ENCODE peak calls at places on chromosomes 4 and X, in ten cellular contexts. C, Q, L, J, G, A, X, F, Z and B are unnamed samples.

GRCh38 chrX:1108451-1109445 is 103.7 kb downstream of the CRLF2 start:
- DNase-seq in A (no peak), C (no peak), Q (no peak), X (no peak), G (no peak), F (peak), Z (no peak), L (peak), J (no peak), B (no peak)

GRCh38 chr4:112604590-112604989 is 32.1 kb downstream of the ZGRF1 start:
- DNase-seq in G (no peak), L (no peak), Q (peak), Z (no peak), F (peak), A (peak), C (no peak), J (no peak), X (peak), B (peak)

GRCh38 chr4:84501721-84502267 is 2.7 kb upstream of the NKX6-1 start:
- DNase-seq in L (no peak), Q (no peak), C (no peak), G (no peak), Z (no peak), A (no peak), F (peak), X (no peak), J (no peak), B (no peak)

GRCh38 chrX:136268051-136269048 is 17.1 kb upstream of the MAP7D3 start:
- DNase-seq in Z (peak), J (no peak), G (no peak), Q (peak), F (peak), C (no peak), X (peak), L (no peak), A (no peak), B (peak)

GRCh38 chr4:123749408-123749807 is 352.8 kb downstream of the SPRY1 start:
- DNase-seq in J (no peak), F (peak), X (no peak), A (peak), L (peak), Q (no peak), G (no peak), C (peak), Z (no peak), B (peak)

GRCh38 chr4:113467581-113467980 is 294.0 kb downstream of the CAMK2D start:
- DNase-seq in G (no peak), A (peak), X (peak), L (no peak), Z (no peak), Q (no peak), F (no peak), C (no peak), J (no peak), B (no peak)

GRCh38 chrX:72308566-72309296 is 3.0 kb upstream of the CITED1 start:
- DNase-seq in G (no peak), Z (peak), C (peak), J (peak), X (peak), Q (peak), F (peak), L (peak), A (peak), B (peak)

GRCh38 chr4:110096406-110096805 is 102.0 kb downstream of the ELOVL6 start:
- DNase-seq in F (no peak), L (no peak), Q (no peak), J (no peak), Z (no peak), X (no peak), C (no peak), G (no peak), A (no peak), B (no peak)

GRCh38 chr4:3706565-3707422 is 59.4 kb upstream of the ADRA2C start:
- DNase-seq in Q (no peak), L (peak), F (no peak), G (no peak), A (no peak), X (no peak), Z (no peak), C (peak), J (peak), B (no peak)

DNA sequence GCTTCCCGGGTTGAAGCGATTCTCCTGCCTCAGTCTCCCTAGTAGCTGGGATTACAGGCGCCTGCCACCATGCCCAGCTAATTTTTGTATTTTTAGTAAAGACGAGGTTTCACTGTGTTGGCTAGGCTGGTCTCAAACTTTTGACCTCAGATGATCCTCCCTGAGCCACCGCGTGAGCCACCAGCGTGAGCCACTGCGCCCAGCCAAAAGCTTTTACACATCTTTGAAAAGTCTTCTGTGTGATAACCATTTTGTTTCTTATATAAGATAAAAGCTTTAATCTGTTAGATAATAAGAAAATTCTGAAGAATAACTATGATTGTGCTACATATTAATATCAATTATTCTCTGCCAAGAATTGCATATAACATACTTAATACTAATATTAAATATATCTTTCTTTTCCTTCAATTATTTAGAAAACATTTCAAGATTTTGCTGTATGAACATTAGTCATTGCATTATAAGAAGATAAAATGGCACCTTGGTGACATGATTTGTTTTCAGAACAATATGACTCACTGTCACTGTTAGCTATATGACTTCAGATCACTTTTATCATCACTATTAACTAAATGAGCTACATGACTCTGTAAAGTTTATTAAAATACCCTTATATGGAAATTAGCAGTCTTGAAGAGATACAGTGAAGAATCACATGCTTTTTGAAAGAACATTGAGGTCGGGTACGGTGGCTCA is 33.4 kb downstream of the RUFY3 start:
- DNase-seq in X (no peak), G (no peak), Z (no peak), A (no peak), L (no peak), C (no peak), F (no peak), J (no peak), Q (no peak), B (no peak)
- H3K4me3 ChIP-seq in X (no peak), G (no peak), Z (no peak), A (no peak), L (no peak), C (no peak), F (no peak), J (no peak), Q (no peak), B (no peak)

DNA sequence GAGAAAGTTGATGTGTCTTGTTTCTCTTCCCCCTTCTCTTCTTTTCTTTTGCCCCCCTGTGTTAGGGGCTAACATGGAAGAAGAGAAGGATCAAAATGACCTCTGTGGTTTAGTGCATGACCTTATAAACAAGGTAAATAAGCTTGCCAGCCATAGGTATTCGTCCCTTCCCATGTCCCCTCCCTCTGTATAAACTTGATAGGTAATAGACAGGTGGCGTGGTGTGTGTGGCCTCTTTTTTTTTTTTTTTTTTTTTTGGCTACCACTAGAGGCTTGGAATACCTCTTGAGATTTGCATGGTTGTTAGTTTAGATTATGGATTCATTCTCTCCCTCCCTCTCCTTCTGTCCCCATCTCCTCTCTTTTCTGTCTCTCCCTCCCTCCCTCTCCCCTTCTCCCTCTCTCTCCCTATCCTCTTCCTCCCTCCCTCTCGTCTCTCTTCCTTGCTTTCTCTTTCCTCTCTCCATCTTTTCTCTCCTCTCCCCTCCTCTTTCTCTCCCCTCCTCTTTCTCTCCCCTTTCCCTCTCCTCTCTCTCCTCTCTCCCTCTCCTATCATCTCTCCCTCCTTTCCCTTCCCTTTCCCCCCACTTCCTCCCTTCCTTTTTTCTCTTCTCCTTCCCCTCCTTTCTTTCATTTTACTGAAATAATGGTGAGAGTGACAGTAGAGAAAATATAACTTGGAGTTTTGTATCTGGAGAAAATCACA is 134.4 kb downstream of the AFF1 start:
- DNase-seq in F (no peak), G (no peak), Z (no peak), J (no peak), Q (no peak), X (no peak), L (no peak), A (no peak), C (no peak), B (no peak)
- H3K27ac ChIP-seq in F (no peak), G (peak), Z (peak), J (no peak), Q (no peak), X (no peak), L (peak), A (no peak), C (peak), B (no peak)

DNA sequence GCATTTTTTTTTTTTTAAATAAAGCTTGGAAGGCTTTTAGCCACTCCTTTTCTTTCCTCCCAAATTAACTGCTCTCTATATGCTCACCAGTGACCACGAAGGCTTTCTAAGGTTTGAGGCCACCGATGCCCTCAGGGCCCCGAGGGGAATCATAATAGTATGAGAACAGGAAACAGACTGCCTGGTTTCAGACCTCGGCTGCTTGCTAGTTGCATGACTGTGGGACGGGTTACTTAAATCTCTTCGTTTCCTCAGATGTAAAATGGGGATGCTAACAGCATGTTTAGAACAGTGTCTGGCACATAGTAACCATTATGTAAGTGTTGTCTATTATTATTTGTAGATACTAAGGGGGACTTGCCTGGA is 3.6 kb downstream of the LINC00632 start:
- DNase-seq in F (no peak), X (no peak), Q (no peak), A (no peak), G (no peak), Z (no peak), L (no peak), C (no peak), J (no peak), B (no peak)
- H3K4me3 ChIP-seq in F (no peak), X (peak), Q (no peak), A (peak), G (peak), Z (no peak), L (peak), C (peak), J (peak), B (peak)

GRCh38 chr4:139647952-139648351 is 17.7 kb upstream of the MGST2 start:
- DNase-seq in Q (no peak), A (no peak), Z (no peak), L (no peak), C (no peak), X (no peak), J (no peak), G (no peak), F (no peak), B (no peak)

GRCh38 chr4:139655116-139655515 is 10.5 kb upstream of the MGST2 start:
- DNase-seq in J (no peak), Q (peak), C (no peak), L (no peak), F (no peak), Z (no peak), G (no peak), X (peak), A (peak), B (no peak)

GRCh38 chr4:139654516-139654915 is 11.1 kb upstream of the MGST2 start:
- DNase-seq in L (no peak), Z (no peak), C (no peak), X (no peak), G (no peak), J (no peak), F (no peak), Q (no peak), A (no peak), B (no peak)

GRCh38 chr4:139647184-139647583 is 18.4 kb upstream of the MGST2 start:
- DNase-seq in L (no peak), X (no peak), A (no peak), G (no peak), C (no peak), Q (no peak), J (no peak), Z (no peak), F (no peak), B (no peak)

DNA sequence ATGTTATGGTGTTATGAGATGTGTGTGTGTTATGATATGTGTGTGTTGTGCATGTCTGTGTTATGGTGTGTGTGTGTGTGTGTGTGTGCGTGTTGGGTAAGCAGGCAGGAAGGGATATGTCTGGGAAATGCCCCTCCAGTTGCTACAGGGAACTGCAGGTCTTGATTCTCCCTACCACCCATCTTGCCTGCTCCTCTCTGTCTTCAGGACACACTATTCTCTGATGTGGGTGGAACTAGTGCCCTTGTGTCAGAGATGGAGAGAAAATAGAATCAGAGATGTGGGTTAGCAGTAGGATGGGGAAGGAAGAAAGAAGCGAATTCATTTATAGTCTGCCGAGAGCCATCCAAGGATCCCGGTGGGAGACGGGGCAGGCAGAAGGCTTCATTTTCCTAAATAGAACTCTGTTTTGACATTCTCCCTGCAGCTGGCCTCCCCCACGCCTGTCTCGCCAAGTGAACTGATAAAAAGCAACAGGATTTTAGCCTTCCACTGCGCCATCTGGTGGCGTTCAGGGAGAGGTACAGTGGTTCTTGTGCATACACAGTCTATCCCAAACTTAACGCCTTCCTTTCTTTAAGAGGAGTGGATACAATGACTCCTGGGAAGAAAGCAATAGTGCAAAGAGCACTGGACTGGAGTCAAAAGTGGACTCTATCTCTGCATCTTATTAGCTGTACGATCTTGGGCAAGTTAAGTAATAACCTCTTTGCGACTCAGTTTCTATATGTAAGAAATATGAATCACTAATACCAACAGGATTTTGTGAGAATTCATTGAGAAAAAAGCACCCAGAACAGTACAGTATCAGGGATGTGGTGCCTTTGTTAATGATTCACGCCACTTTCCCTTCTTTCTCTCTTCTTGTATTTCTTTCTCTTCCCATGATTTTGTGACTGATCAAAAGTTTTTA is 14.1 kb upstream of the MGST2 start:
- DNase-seq in A (peak), C (peak), L (peak), G (no peak), Q (peak), X (peak), J (peak), F (peak), Z (peak), B (peak)
- H3K27ac ChIP-seq in A (no peak), C (no peak), L (no peak), G (no peak), Q (no peak), X (no peak), J (no peak), F (no peak), Z (peak), B (no peak)

DNA sequence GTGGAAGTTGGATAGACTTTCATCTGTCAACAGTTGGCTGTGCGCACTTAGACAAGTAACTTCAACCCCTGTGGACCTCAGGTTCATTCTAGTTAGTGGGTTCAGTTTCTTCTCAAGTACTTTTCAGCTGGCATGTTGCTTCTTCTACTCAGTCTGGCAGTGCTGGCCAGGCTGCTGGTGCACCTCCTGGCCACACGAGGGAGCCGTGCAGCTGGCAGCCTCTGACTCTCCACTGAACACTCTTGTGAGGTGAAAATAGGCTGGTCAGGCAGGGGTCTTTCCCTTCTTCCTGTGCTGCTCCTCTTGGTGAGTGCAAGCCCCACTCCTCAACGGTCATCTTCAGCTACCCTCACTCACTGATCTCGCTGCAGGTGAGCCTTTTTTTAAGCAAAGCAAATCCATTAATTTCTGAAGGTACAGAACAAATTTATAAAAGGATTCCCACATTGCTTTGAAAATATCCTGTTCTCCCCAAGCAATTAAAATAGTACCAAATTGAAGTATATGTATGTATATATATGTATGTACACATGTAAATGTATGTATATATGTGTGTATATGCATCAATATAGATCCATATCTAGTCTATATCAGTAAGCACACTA is 30.6 kb downstream of the LONRF3 start:
- DNase-seq in Z (peak), J (peak), L (peak), A (peak), X (peak), Q (peak), F (peak), C (peak), G (no peak), B (peak)
- H3K4me3 ChIP-seq in Z (no peak), J (no peak), L (no peak), A (no peak), X (no peak), Q (no peak), F (no peak), C (no peak), G (no peak), B (no peak)

GRCh38 chr4:26874110-26874509 is 13.5 kb downstream of the STIM2 start:
- DNase-seq in Z (no peak), C (no peak), J (no peak), F (peak), L (no peak), Q (no peak), G (no peak), A (no peak), X (no peak), B (no peak)

GRCh38 chr4:26877946-26878345 is 17.3 kb downstream of the STIM2 start:
- DNase-seq in A (no peak), F (no peak), Z (no peak), X (no peak), G (no peak), Q (no peak), C (no peak), L (no peak), J (no peak), B (no peak)

GRCh38 chr4:26877417-26877816 is 16.8 kb downstream of the STIM2 start:
- DNase-seq in A (no peak), L (no peak), X (no peak), Q (no peak), C (no peak), Z (no peak), J (no peak), F (no peak), G (no peak), B (no peak)

GRCh38 chr4:26879805-26880204 is 19.2 kb downstream of the STIM2 start:
- DNase-seq in F (no peak), X (no peak), C (no peak), Z (no peak), G (no peak), L (no peak), A (no peak), Q (no peak), J (no peak), B (no peak)

GRCh38 chr4:26878729-26879415 is 18.2 kb downstream of the STIM2 start:
- DNase-seq in A (no peak), X (peak), C (no peak), Q (no peak), F (no peak), Z (no peak), G (no peak), L (no peak), J (no peak), B (no peak)
- H3K27ac ChIP-seq in A (no peak), X (no peak), C (no peak), Q (no peak), F (no peak), Z (no peak), G (peak), L (no peak), J (peak), B (no peak)

DNA sequence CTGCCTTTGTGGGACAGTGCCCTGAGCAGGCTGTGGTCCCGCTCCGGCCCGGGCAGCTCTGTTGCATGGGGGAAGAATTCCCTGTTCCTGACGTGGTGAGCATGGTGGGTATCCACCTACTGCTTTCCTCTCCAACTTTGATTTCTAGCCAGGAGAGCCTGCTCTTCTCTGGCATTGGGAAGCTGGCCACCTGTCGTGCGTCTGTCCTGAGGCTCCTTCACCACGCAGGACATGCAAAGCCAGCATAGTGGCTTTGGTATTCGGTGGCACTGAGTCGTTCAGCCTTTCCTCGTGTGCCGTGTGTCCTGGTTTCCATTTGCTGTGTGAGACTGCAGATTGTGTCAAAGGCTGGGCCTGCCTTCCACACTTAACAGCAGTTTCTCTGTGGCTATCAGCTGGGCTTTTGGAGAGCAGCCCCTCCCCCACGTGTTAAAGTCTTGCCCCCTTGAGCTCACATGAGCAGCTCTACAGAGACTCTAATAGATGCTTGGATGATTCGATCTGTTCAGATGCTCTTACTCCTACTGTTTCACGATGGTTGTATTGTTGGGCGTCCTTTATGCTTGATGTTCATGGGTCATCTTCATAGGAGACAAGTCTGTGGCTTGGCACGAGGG is 46.4 kb upstream of the CLCN4 start:
- DNase-seq in C (no peak), Z (no peak), X (no peak), J (no peak), Q (no peak), A (no peak), F (no peak), G (no peak), L (no peak), B (no peak)
- H3K4me3 ChIP-seq in C (no peak), Z (no peak), X (no peak), J (no peak), Q (no peak), A (no peak), F (no peak), G (no peak), L (no peak), B (no peak)

GRCh38 chr4:53963336-53963735 is 101.1 kb downstream of the CHIC2 start:
- DNase-seq in C (no peak), J (no peak), F (no peak), Q (no peak), G (no peak), Z (no peak), A (no peak), L (no peak), X (no peak), B (no peak)
- H3K27ac ChIP-seq in C (no peak), J (no peak), F (no peak), Q (no peak), G (peak), Z (no peak), A (no peak), L (no peak), X (no peak), B (peak)